ENCODE peak calls at places on chromosome 18, in four cellular contexts. V is HCT116, E is sigmoid colon, X is GM23338. W is an unnamed sample.

GRCh38 chr18:78859686-78860085 is 119.9 kb upstream of the SALL3 start:
- DNase-seq in X (no peak), E (no peak), V (no peak), W (no peak)

GRCh38 chr18:25099838-25100393 is 252.1 kb downstream of the ZNF521 start:
- DNase-seq in X (no peak), E (no peak), V (no peak), W (no peak)

GRCh38 chr18:57839942-57840381 is 36.8 kb upstream of the ATP8B1 start:
- DNase-seq in V (no peak), E (no peak), X (no peak), W (no peak)

GRCh38 chr18:711330-711692 is 1.1 kb downstream of the ENOSF1 start:
- DNase-seq in E (no peak), V (no peak), X (peak), W (no peak)

GRCh38 chr18:62716679-62717058 is 1.3 kb downstream of the PHLPP1 start:
- DNase-seq in V (no peak), X (peak), E (peak), W (peak)

GRCh38 chr18:5628512-5629255 is 84.9 kb upstream of the EPB41L3 start:
- DNase-seq in X (peak), E (peak), V (no peak), W (peak)

GRCh38 chr18:25826823-25827617 is 263.4 kb downstream of the SS18 start:
- DNase-seq in V (no peak), E (no peak), X (no peak), W (no peak)

GRCh38 chr18:27412551-27412950 is 227.4 kb upstream of the CHST9 start:
- DNase-seq in V (no peak), E (no peak), X (no peak), W (no peak)

GRCh38 chr18:23578891-23579653 is 7.2 kb downstream of the NPC1 start:
- DNase-seq in E (no peak), V (no peak), X (no peak), W (no peak)

GRCh38 chr18:67243799-67244587 is 272.5 kb downstream of the DSEL start:
- DNase-seq in V (no peak), X (no peak), E (no peak), W (no peak)

GRCh38 chr18:46156124-46156745 is 52.0 kb downstream of the HAUS1 start:
- DNase-seq in X (no peak), V (no peak), E (no peak), W (no peak)

GRCh38 chr18:31274915-31275314 is 43.0 kb upstream of the DSG1 start:
- DNase-seq in V (peak), E (no peak), X (no peak), W (no peak)

GRCh38 chr18:50662775-50663383 is 103.0 kb downstream of the MAPK4 start:
- DNase-seq in V (no peak), X (no peak), E (no peak), W (no peak)

GRCh38 chr18:74511823-74512222 is 15.7 kb downstream of the CNDP2 start:
- DNase-seq in X (no peak), E (peak), V (no peak), W (no peak)

GRCh38 chr18:6294119-6294784 is 120.5 kb downstream of the L3MBTL4 start:
- DNase-seq in E (no peak), X (no peak), V (no peak), W (no peak)

GRCh38 chr18:13220326-13220991 is 1.9 kb downstream of the LDLRAD4 start:
- DNase-seq in V (no peak), X (no peak), E (no peak), W (no peak)

GRCh38 chr18:13221821-13222220 is 3.3 kb downstream of the LDLRAD4 start:
- DNase-seq in V (no peak), X (no peak), E (peak), W (no peak)

GRCh38 chr18:13225261-13225660 is 6.7 kb downstream of the LDLRAD4 start:
- DNase-seq in V (no peak), X (no peak), E (no peak), W (no peak)

GRCh38 chr18:13223341-13224148 is 5.0 kb downstream of the LDLRAD4 start:
- DNase-seq in V (no peak), X (no peak), E (no peak), W (no peak)

DNA sequence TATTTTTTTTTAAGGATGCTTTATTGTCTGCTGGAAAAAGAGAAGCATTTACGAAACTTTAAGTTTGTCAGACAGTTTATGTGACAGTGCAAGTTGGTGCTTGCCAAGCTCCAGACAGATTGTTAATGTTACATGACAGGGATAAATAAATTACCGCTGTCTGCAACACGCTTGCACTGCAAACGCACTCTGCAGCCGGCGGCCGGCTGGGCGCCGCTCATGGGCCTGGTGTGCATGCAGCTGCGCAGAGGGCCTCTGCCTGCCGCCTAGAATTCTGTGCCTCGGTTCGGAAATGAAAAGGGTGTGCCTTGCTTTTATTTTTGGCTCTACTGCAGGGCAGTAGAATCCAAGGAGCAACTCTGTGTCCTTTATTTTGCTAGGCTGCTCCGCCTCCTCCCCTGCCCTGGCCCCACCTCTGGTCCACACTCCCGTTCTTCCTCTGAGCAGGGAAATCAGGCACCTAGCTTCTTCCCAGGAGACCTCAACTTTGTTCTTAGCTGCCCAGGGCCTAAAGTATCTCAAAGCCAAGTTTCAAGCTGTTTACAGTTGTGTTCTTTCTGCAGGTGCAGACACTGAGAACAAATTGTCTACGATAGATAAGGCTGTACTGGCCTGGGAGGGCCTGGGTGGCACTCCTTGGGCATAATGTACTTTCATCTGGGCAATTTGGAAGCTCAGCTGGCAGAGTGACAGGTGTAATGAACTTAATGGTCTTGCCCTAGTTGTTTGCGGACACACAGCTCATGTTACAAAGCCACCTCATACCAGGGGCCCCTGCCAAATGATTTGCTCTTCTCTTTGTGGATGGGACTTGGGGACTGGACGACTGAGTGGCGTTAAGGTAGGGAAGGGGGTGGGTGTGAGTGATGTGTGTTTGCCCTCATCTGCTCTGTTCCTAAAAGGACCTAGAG is 4.1 kb downstream of the LDLRAD4 start:
- DNase-seq in E (peak), X (no peak), V (no peak), W (peak)
- H3K4me3 ChIP-seq in E (no peak), X (no peak), V (no peak), W (no peak)

GRCh38 chr18:76492669-76493212 is 2.3 kb downstream of the ZNF516 start:
- DNase-seq in V (peak), E (peak), X (peak), W (peak)
- TF ChIP-seq POLR2AphosphoS5 in V (peak), E (peak), X (peak), W (peak)

GRCh38 chr18:35729971-35730668 is 148.6 kb downstream of the GALNT1 start:
- DNase-seq in V (no peak), E (no peak), X (no peak), W (no peak)

GRCh38 chr18:35732134-35732533 is 150.6 kb downstream of the GALNT1 start:
- DNase-seq in E (no peak), X (no peak), V (no peak), W (no peak)

GRCh38 chr18:35728676-35729075 is 147.1 kb downstream of the GALNT1 start:
- DNase-seq in X (no peak), E (no peak), V (no peak), W (no peak)

GRCh38 chr18:35732652-35733051 is 151.1 kb downstream of the GALNT1 start:
- DNase-seq in V (no peak), E (no peak), X (no peak), W (no peak)

GRCh38 chr18:35730738-35731370 is 149.3 kb downstream of the GALNT1 start:
- DNase-seq in V (no peak), X (no peak), E (no peak), W (no peak)
- H3K4me3 ChIP-seq in V (no peak), X (no peak), E (no peak), W (no peak)

DNA sequence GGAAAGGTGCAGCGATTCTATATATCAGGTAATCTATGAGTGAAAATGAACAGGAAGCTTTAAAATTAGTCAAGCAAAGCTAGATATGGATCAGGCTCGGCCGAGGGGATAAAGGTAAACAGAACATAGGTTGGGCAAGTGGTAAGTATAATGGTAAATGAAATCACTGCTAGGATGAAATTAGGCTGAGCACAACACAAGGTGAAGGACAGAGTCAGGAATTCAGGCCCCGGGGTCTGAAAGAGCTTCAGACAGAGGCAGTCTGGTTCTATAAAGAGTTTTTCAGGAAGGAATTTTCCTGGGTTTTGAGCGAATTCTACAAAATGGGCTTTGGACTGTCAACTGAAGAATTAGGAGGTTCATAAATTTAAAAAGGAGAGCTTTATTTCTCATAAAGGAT is 513.2 kb upstream of the CDH2 start:
- DNase-seq in X (no peak), E (no peak), V (no peak), W (no peak)
- TF ChIP-seq POLR2AphosphoS5 in X (no peak), E (no peak), V (no peak), W (no peak)

DNA sequence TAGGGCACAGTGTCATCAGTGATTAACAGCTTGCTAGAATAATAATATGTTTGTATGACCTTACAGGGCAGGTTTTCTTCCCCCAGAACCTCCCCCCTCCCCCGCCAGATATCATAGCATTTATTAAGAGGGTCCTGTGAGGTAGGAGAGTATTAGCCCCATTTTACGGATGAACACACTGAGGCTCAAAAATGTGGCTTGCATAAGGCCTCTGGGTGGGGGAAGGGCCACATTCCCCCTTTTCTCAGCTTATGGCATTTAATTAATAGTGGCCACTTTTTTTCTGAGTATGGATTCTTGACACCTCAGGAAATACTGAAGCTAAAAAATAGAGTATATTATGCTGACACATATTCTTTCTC is 2.9 kb downstream of the CTIF start:
- DNase-seq in V (no peak), X (no peak), E (no peak), W (no peak)
- H3K4me3 ChIP-seq in V (peak), X (peak), E (peak), W (no peak)

GRCh38 chr18:7950380-7951143 is 383.4 kb downstream of the PTPRM start:
- DNase-seq in X (no peak), V (peak), E (no peak), W (no peak)
- TF ChIP-seq POLR2AphosphoS5 in X (no peak), V (peak), E (no peak), W (no peak)

GRCh38 chr18:34591920-34592444 is 118.1 kb upstream of the DTNA start:
- DNase-seq in X (no peak), V (no peak), E (no peak), W (no peak)

GRCh38 chr18:34595673-34596072 is 114.4 kb upstream of the DTNA start:
- DNase-seq in E (no peak), V (peak), X (peak), W (no peak)

GRCh38 chr18:34590503-34590902 is 119.6 kb upstream of the DTNA start:
- DNase-seq in V (no peak), E (no peak), X (no peak), W (no peak)

GRCh38 chr18:34594243-34594642 is 115.9 kb upstream of the DTNA start:
- DNase-seq in E (no peak), V (no peak), X (no peak), W (no peak)

GRCh38 chr18:34592961-34593382 is 117.1 kb upstream of the DTNA start:
- DNase-seq in X (peak), V (no peak), E (peak), W (no peak)
- H3K4me3 ChIP-seq in X (peak), V (no peak), E (peak), W (peak)

W was measured in upper lobe of left lung.